ENCODE peak calls at places on chromosomes 4 and X, in five cellular contexts. S, K, H, W and N are unnamed samples.
A peak's percentile ranks its signal among the peaks of the same experiment; 100 is the strongest.

GRCh38 chrX:8726031-8726652 is 5.8 kb downstream of the ANOS1 start:
- DNase-seq in S (no peak), W (no peak), H (no peak), K (no peak), N (no peak)

GRCh38 chr4:1558205-1558604 is 125.9 kb downstream of the FAM53A start:
- DNase-seq in H (no peak), W (no peak), S (no peak), K (no peak), N (no peak)

GRCh38 chrX:130339408-130340222 is at the start of gene SLC25A14:
- DNase-seq in S (peak; percentile 62), W (peak; percentile 65), H (peak; percentile 38), K (peak; percentile 76), N (peak; percentile 51)

GRCh38 chr4:128427832-128428366 is 140.3 kb upstream of the PGRMC2 start:
- DNase-seq in W (no peak), S (peak; percentile 33), H (no peak), K (peak; percentile 66), N (peak; percentile 86)

GRCh38 chr4:165709973-165710526 is 163.0 kb upstream of the TLL1 start:
- DNase-seq in W (no peak), S (no peak), K (no peak), H (no peak), N (no peak)

GRCh38 chr4:83266689-83267088 is 17.9 kb downstream of the COQ2 start:
- DNase-seq in H (no peak), S (no peak), K (no peak), W (no peak), N (no peak)

GRCh38 chr4:60216752-60217151 is 983.4 kb upstream of the ADGRL3 start:
- DNase-seq in H (no peak), S (no peak), K (no peak), W (no peak), N (no peak)

GRCh38 chrX:154918060-154918483 is 31.9 kb downstream of the F8A1 start:
- DNase-seq in W (peak; percentile 46), S (peak; percentile 30), H (peak; percentile 16), K (peak; percentile 48), N (peak; percentile 63)

GRCh38 chr4:74423101-74423500 is 21.8 kb upstream of the AREG start:
- DNase-seq in W (no peak), K (no peak), S (no peak), H (no peak), N (no peak)

GRCh38 chrX:155966876-155967275 is 30.6 kb upstream of the IL9R start:
- DNase-seq in W (peak; percentile 43), K (peak; percentile 54), H (peak; percentile 12), S (peak; percentile 60), N (peak; percentile 38)

GRCh38 chr4:108049406-108049805 is 59.7 kb downstream of the HADH start:
- DNase-seq in S (no peak), W (no peak), K (no peak), H (no peak), N (no peak)

GRCh38 chr4:108051343-108051742 is 61.7 kb downstream of the HADH start:
- DNase-seq in K (no peak), H (no peak), S (no peak), W (no peak), N (no peak)

GRCh38 chr4:108053281-108053701 is 63.6 kb downstream of the HADH start:
- DNase-seq in W (no peak), S (no peak), H (no peak), K (no peak), N (no peak)

GRCh38 chr4:108054025-108054424 is 64.3 kb downstream of the HADH start:
- DNase-seq in W (no peak), K (no peak), S (no peak), H (no peak), N (no peak)

DNA sequence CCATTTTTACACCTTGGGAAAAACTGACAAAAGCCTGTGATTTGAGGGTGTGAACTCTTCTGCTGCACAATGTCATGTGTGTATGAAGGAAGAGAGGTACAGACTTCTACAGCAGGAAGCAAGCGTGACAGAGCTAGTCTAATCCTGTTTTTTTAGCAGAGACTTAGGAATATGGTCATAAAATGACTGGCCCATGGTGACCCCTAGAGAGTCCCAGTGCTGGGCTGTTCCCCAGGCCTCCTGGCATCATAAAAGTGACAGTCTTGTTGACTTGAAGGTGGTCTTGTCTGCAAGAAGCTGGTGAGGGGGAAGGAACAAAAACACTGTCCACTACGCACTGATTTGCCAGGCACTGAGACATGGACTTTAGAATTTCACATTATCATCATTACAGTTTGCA is 62.8 kb downstream of the HADH start:
- DNase-seq in W (no peak), H (no peak), K (no peak), S (no peak), N (no peak)
- H3K4me2 ChIP-seq in W (no peak overlapping the region), H (no peak overlapping the region), K (no peak overlapping the region), S (no peak overlapping the region), N (no peak overlapping the region)

GRCh38 chr4:79652232-79652631 is 244.2 kb upstream of the GK2 start:
- DNase-seq in S (no peak), H (no peak), W (no peak), K (peak; percentile 58), N (no peak)

GRCh38 chr4:79651516-79651915 is 243.5 kb upstream of the GK2 start:
- DNase-seq in H (no peak), K (peak; percentile 1), W (no peak), S (no peak), N (no peak)

GRCh38 chr4:79652726-79653125 is 244.7 kb upstream of the GK2 start:
- DNase-seq in K (no peak), H (no peak), W (no peak), S (no peak), N (no peak)

GRCh38 chr4:79650217-79650616 is 242.2 kb upstream of the GK2 start:
- DNase-seq in K (no peak), W (no peak), H (no peak), S (no peak), N (no peak)

GRCh38 chr4:79650794-79651431 is 242.9 kb upstream of the GK2 start:
- DNase-seq in S (no peak), H (no peak), K (no peak), W (no peak), N (no peak)
- TF ChIP-seq YY1 in S (no peak), H (no peak), K (no peak), W (no peak), N (no peak)

GRCh38 chr4:180335571-180335970 is 1907.6 kb upstream of the TENM3 start:
- DNase-seq in K (no peak), H (no peak), S (no peak), W (no peak), N (no peak)
- TF ChIP-seq CEBPB in K (no peak), H (no peak), S (no peak), W (no peak), N (no peak)

GRCh38 chr4:96356591-96357360 is 516.9 kb downstream of the PDHA2 start:
- DNase-seq in S (no peak), K (no peak), H (no peak), W (no peak), N (no peak)
- H3K4me2 ChIP-seq in S (no peak overlapping the region), K (no peak overlapping the region), H (no peak overlapping the region), W (no peak overlapping the region), N (no peak overlapping the region)

DNA sequence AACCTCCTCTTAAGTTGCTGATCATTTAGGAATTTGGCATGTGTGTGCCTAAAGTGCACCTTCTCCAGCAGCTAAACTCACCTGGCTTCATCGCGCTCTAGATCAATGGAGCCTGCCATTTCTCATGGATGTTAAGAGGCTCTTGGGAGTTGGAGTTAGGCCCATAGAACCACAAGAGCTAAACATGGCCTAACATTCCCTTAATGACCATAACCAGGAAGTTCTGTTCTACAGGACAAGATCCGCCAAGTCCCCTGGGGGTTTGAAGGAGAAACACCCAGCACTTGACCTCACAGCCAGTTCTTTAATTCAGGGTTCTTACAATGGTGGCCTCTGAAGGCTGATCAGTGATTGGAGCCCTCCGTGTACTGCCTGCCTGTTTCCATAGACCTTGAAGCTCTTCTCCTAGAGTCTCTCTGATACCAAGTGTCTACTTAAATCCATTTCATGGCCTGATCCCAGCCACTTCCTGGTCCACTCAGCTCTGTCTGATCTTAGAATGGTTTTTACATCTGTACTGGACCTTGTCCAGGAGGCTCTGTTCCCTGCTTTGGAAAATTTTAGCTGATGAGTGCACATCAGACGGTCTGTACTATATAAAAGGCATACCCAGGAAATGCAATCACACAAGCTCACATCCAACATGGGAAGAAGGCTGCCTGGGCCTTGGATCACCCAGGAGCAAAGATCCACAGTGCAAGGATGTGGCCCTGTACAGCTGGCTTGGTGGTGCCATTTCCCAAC is 45.1 kb downstream of the RPS3A start:
- DNase-seq in K (no peak), W (no peak), H (no peak), S (no peak), N (no peak)
- TF ChIP-seq YY1 in K (no peak), W (no peak), H (no peak), S (no peak), N (no peak)

GRCh38 chrX:17563515-17563914 is 173.8 kb upstream of the SCML1 start:
- DNase-seq in W (no peak), S (no peak), K (no peak), H (no peak), N (no peak)

GRCh38 chrX:17560385-17560784 is 176.9 kb upstream of the SCML1 start:
- DNase-seq in H (no peak), S (no peak), K (no peak), W (no peak), N (no peak)

GRCh38 chrX:17563076-17563475 is 174.2 kb upstream of the SCML1 start:
- DNase-seq in S (no peak), W (no peak), K (no peak), H (no peak), N (no peak)

GRCh38 chrX:17564689-17565409 is 172.4 kb upstream of the SCML1 start:
- DNase-seq in K (no peak), H (no peak), S (no peak), W (no peak), N (no peak)

GRCh38 chrX:17559728-17560379 is 177.4 kb upstream of the SCML1 start:
- DNase-seq in K (no peak), H (no peak), S (no peak), W (no peak), N (peak; percentile 42)
- TF ChIP-seq CEBPB in K (no peak), H (no peak), S (no peak), W (no peak), N (no peak)

GRCh38 chr4:56654238-56654632 is 26.9 kb downstream of the HOPX start:
- DNase-seq in K (no peak), S (no peak), H (no peak), W (no peak), N (no peak)
- H3K4me2 ChIP-seq in K (no peak overlapping the region), S (no peak overlapping the region), H (no peak overlapping the region), W (no peak overlapping the region), N (no peak overlapping the region)